ENCODE peak calls at places on chromosome 21, in seven cellular contexts. S is osteocyte, A is uterus, Y is H9, K is tibial artery, M is mucosa of descending colon, E is suprapubic skin. Q is an unnamed sample.

GRCh38 chr21:15857740-15858139 is 128.0 kb downstream of the USP25 start:
- DNase-seq in S (no peak), A (no peak), Y (no peak), K (no peak), M (no peak), E (no peak), Q (no peak)

GRCh38 chr21:17527711-17528110 is 14.9 kb downstream of the CXADR start:
- DNase-seq in S (no peak), A (no peak), Y (no peak), K (no peak), M (no peak), E (no peak), Q (no peak)

GRCh38 chr21:14259669-14260458 is 43.9 kb downstream of the RBM11 start:
- DNase-seq in S (no peak), A (no peak), Y (no peak), K (no peak), M (peak; percentile 42), E (no peak), Q (no peak)

GRCh38 chr21:24514081-24514733 is 1093.1 kb downstream of the MRPL39 start:
- DNase-seq in S (no peak), A (no peak), Y (no peak), K (no peak), M (no peak), E (no peak), Q (no peak)

GRCh38 chr21:36035381-36035791 is 24.9 kb downstream of the SETD4 start:
- DNase-seq in S (no peak), A (no peak), Y (peak; percentile 49), K (no peak), M (no peak), E (no peak), Q (no peak)

GRCh38 chr21:42564561-42564971 is 50.9 kb downstream of the SLC37A1 start:
- DNase-seq in S (no peak), A (peak; percentile 3), Y (no peak), K (peak; percentile 15), M (no peak), E (peak; percentile 54), Q (no peak)

GRCh38 chr21:38814126-38815059 is 8.7 kb downstream of the ETS2 start:
- DNase-seq in S (peak; percentile 25), A (no peak), Y (peak; percentile 79), K (no peak), M (peak; percentile 23), E (no peak), Q (no peak)

GRCh38 chr21:42732033-42732410 is 78.6 kb downstream of the PDE9A start:
- DNase-seq in S (no peak), A (no peak), Y (no peak), K (no peak), M (no peak), E (no peak), Q (no peak)

GRCh38 chr21:29025328-29025713 is 853 bp downstream of the USP16 start:
- DNase-seq in S (no peak), A (no peak), Y (no peak), K (no peak), M (no peak), E (no peak), Q (no peak)

GRCh38 chr21:41883582-41883981 is 4.4 kb upstream of the PRDM15 start:
- DNase-seq in S (no peak), A (no peak), Y (no peak), K (no peak), M (no peak), E (no peak), Q (no peak)

GRCh38 chr21:46211786-46212720 is 16.5 kb downstream of the LSS start:
- DNase-seq in S (no peak), A (peak; percentile 10), Y (no peak), K (no peak), M (no peak), E (peak; percentile 47), Q (no peak)

GRCh38 chr21:15003463-15004135 is 61.2 kb downstream of the NRIP1 start:
- DNase-seq in S (no peak), A (no peak), Y (no peak), K (no peak), M (no peak), E (no peak), Q (no peak)

GRCh38 chr21:38356898-38357297 is 100.1 kb downstream of the KCNJ15 start:
- DNase-seq in S (no peak), A (no peak), Y (no peak), K (no peak), M (no peak), E (no peak), Q (no peak)

GRCh38 chr21:33011462-33011861 is 14.3 kb upstream of the OLIG2 start:
- DNase-seq in S (peak; percentile 30), A (no peak), Y (no peak), K (peak; percentile 45), M (no peak), E (no peak), Q (no peak)

GRCh38 chr21:35561076-35561475 is 499.2 kb downstream of the SETD4 start:
- DNase-seq in S (no peak), A (no peak), Y (no peak), K (no peak), M (no peak), E (no peak), Q (no peak)

GRCh38 chr21:42461881-42462877 is 33.8 kb downstream of the RSPH1 start:
- DNase-seq in S (no peak), A (no peak), Y (peak; percentile 30), K (no peak), M (peak; percentile 79), E (peak; percentile 38), Q (no peak)

GRCh38 chr21:15793109-15793508 is 63.3 kb downstream of the USP25 start:
- DNase-seq in S (no peak), A (no peak), Y (no peak), K (no peak), M (no peak), E (no peak), Q (no peak)

GRCh38 chr21:23936224-23936623 is 1671.1 kb downstream of the MRPL39 start:
- DNase-seq in S (no peak), A (no peak), Y (no peak), K (no peak), M (no peak), E (no peak), Q (no peak)

GRCh38 chr21:16180613-16181012 is 450.8 kb downstream of the USP25 start:
- DNase-seq in S (no peak), A (no peak), Y (no peak), K (no peak), M (no peak), E (no peak), Q (no peak)

GRCh38 chr21:33069994-33070811 is at the start of gene OLIG1:
- DNase-seq in S (no peak), A (no peak), Y (peak; percentile 82), K (no peak), M (peak; percentile 17), E (no peak), Q (peak; percentile 50)

GRCh38 chr21:15355066-15355465 is 290.3 kb upstream of the NRIP1 start:
- DNase-seq in S (no peak), A (no peak), Y (no peak), K (no peak), M (no peak), E (no peak), Q (no peak)

GRCh38 chr21:25639167-25639921 is at the start of gene JAM2:
- DNase-seq in S (no peak), A (peak; percentile 57), Y (peak; percentile 75), K (peak; percentile 34), M (peak; percentile 14), E (peak; percentile 67), Q (peak; percentile 42)
- TF ChIP-seq CTCF in S (peak; percentile 52), A (peak; percentile 42), Y (peak; percentile 58), K (no peak), M (no peak), E (no peak), Q (peak; percentile 52)

DNA sequence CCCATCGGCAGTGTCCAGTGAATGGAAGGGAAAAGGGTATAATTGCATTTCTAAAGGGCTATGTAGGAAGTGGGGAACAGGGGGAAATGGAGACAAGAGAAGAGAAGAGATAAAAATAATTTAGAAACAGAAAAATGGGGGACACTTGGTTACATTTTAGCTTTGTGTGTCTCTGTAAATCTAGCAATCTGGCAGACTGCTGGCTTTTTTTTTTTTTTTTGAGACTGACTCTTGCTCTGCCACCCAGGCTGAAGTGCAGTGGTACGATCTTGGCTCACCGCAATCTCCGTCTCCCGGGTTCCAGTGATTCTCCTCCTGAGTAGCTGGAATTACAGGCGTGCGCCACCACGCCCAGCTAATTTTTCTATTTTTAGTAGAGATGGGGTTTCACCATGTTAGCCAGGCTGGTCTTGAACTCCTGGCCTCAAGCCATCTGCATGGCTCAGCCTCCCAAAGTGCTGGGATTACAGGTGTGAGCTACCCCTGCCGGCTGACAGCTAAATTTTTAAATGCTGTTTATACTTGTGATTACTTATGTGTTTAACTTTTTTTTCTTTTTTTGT is 53.4 kb downstream of the AGPAT3 start:
- DNase-seq in S (no peak), A (no peak), Y (no peak), K (no peak), M (no peak), E (no peak), Q (no peak)
- TF ChIP-seq CTCF in S (no peak), A (no peak), Y (no peak), K (no peak), M (no peak), E (no peak), Q (no peak)

GRCh38 chr21:27764056-27764455 is 797.2 kb upstream of the ADAMTS5 start:
- DNase-seq in S (no peak), A (no peak), Y (no peak), K (no peak), M (no peak), E (no peak), Q (no peak)

GRCh38 chr21:27759820-27760219 is 792.9 kb upstream of the ADAMTS5 start:
- DNase-seq in S (no peak), A (no peak), Y (peak; percentile 24), K (no peak), M (no peak), E (no peak), Q (no peak)

GRCh38 chr21:27756191-27756590 is 789.3 kb upstream of the ADAMTS5 start:
- DNase-seq in S (no peak), A (no peak), Y (no peak), K (no peak), M (no peak), E (no peak), Q (no peak)

GRCh38 chr21:27761623-27762022 is 794.7 kb upstream of the ADAMTS5 start:
- DNase-seq in S (no peak), A (no peak), Y (no peak), K (no peak), M (peak; percentile 45), E (no peak), Q (no peak)

DNA sequence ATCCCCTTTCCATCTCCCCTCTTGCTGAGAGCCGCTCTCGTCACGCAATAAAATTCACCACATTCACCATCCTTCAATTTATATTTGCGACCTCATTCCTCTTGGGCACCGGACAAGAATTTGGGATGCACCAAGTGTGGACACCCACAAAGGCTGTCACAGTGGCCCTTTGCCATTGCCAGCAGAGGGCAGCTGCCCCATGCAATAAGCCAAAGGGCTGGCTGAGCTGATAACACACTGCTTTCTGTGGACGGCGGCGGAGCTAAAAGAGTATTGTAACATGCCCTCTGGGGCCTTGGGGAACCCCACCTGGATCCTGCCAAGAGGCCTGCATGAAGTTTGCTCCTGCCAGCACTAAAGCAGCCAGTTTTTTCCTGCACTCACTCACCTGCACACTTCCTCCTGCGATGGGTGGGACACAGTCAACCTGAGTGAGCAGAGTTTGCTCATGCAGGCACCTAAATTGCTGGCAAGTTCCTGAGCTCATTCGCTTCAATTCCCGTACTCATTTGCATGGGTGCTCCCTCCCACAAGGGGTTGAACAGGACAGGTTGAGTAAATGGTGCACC is 792.3 kb upstream of the ADAMTS5 start:
- DNase-seq in S (no peak), A (no peak), Y (peak; percentile 71), K (no peak), M (peak; percentile 68), E (no peak), Q (no peak)
- TF ChIP-seq CTCF in S (peak; percentile 49), A (no peak), Y (peak; percentile 66), K (no peak), M (no peak), E (no peak), Q (peak; percentile 50)

GRCh38 chr21:34135330-34135729 is 62.0 kb downstream of the MRPS6 start:
- DNase-seq in S (no peak), A (no peak), Y (no peak), K (no peak), M (no peak), E (no peak), Q (no peak)
- TF ChIP-seq CTCF in S (no peak), A (no peak), Y (no peak), K (no peak), M (no peak), E (no peak), Q (no peak)

Q was measured in progenitor cell of endocrine pancreas.